ENCODE peak calls at places on chromosomes 2 and 18, in nine cellular contexts. S is germinal center; M is stimulated activated CD4-positive, alpha-beta T cell treated with anti-CD3 and anti-CD28 coated beads, Interleukin-12 subunit alpha, Interleukin-12 subunit beta, amount 100 ng/mL, for 4 hours; K is activated T-cell treated with anti-CD3 and anti-CD28 coated beads for 48 hours; H is foreskin fibroblast; G is brain microvascular endothelial cell; L is cerebellar cortex; Z is HTR-8/SVneo; Y is cerebellum. N is an unnamed sample.

GRCh38 chr2:185291035-185291647 is 447.5 kb upstream of the FSIP2 start:
- DNase-seq in S (no peak), M (no peak), K (no peak), H (no peak), G (peak), L (peak), Z (no peak), Y (no peak), N (no peak)

GRCh38 chr2:189147361-189147760 is 32.2 kb downstream of the COL5A2 start:
- DNase-seq in S (no peak), M (no peak), K (no peak), H (peak), G (no peak), L (no peak), Z (no peak), Y (no peak), N (no peak)

GRCh38 chr2:68643011-68643873 is at the start of gene PROKR1:
- DNase-seq in S (peak), M (no peak), K (no peak), H (peak), G (no peak), L (no peak), Z (peak), Y (no peak), N (peak)

GRCh38 chr2:225002656-225003045 is 39.6 kb downstream of the DOCK10 start:
- DNase-seq in S (peak), M (no peak), K (no peak), H (no peak), G (no peak), L (no peak), Z (no peak), Y (no peak), N (no peak)

GRCh38 chr2:30398488-30398887 is 48.6 kb upstream of the LCLAT1 start:
- DNase-seq in S (no peak), M (no peak), K (no peak), H (no peak), G (no peak), L (no peak), Z (no peak), Y (no peak), N (no peak)

GRCh38 chr18:30954262-30954661 is 88.3 kb downstream of the DSC3 start:
- DNase-seq in S (no peak), M (no peak), K (no peak), H (no peak), G (no peak), L (no peak), Z (no peak), Y (no peak), N (no peak)

GRCh38 chr18:68874361-68874760 is 76.5 kb downstream of the CCDC102B start:
- DNase-seq in S (no peak), M (no peak), K (no peak), H (peak), G (peak), L (no peak), Z (no peak), Y (no peak), N (no peak)

GRCh38 chr2:124213977-124214587 is 189.0 kb downstream of the CNTNAP5 start:
- DNase-seq in S (no peak), M (no peak), K (no peak), H (no peak), G (no peak), L (no peak), Z (no peak), Y (no peak), N (no peak)

GRCh38 chr2:200040251-200040650 is 84.9 kb downstream of the MAIP1 start:
- DNase-seq in S (no peak), M (no peak), K (no peak), H (no peak), G (no peak), L (no peak), Z (no peak), Y (no peak), N (no peak)

GRCh38 chr2:147456729-147457128 is 388.1 kb upstream of the ACVR2A start:
- DNase-seq in S (no peak), M (no peak), K (no peak), H (no peak), G (no peak), L (no peak), Z (no peak), Y (no peak), N (no peak)

GRCh38 chr2:218427741-218428140 is 8.8 kb downstream of the VIL1 start:
- DNase-seq in S (no peak), M (no peak), K (no peak), H (no peak), G (no peak), L (no peak), Z (no peak), Y (no peak), N (no peak)

GRCh38 chr2:77005522-77005921 is 516.7 kb downstream of the LRRTM4 start:
- DNase-seq in S (no peak), M (no peak), K (no peak), H (no peak), G (no peak), L (no peak), Z (no peak), Y (no peak), N (no peak)

N was measured in T-helper 17 cell.